ENCODE peak calls at places on chromosomes 6 and 20, in five cellular contexts. U, C, Q, Z and T are unnamed samples.

GRCh38 chr20:2838847-2839671 is 1.4 kb downstream of the PCED1A start:
- DNase-seq in U (no peak), C (no peak), Q (no peak), Z (no peak), T (no peak)

GRCh38 chr20:48703107-48703506 is 124.7 kb downstream of the PREX1 start:
- DNase-seq in U (peak; percentile 67), C (no peak), Q (no peak), Z (no peak), T (no peak)

GRCh38 chr20:46374383-46374782 is 32.0 kb downstream of the ELMO2 start:
- DNase-seq in U (no peak), C (no peak), Q (no peak), Z (no peak), T (no peak)

GRCh38 chr20:43662943-43663655 is 3.8 kb upstream of the MYBL2 start:
- DNase-seq in U (no peak), C (no peak), Q (no peak), Z (no peak), T (no peak)

GRCh38 chr6:92428443-92428842 is 990.9 kb downstream of the EPHA7 start:
- DNase-seq in U (no peak), C (no peak), Q (no peak), Z (no peak), T (no peak)

GRCh38 chr6:142566628-142567396 is 265.0 kb downstream of the ADGRG6 start:
- DNase-seq in U (no peak), C (peak; percentile 60), Q (peak; percentile 79), Z (peak; percentile 84), T (peak; percentile 35)

GRCh38 chr6:104692008-104692407 is 167.7 kb downstream of the HACE1 start:
- DNase-seq in U (no peak), C (no peak), Q (no peak), Z (no peak), T (no peak)

GRCh38 chr20:51480507-51481270 is 61.8 kb downstream of the NFATC2 start:
- DNase-seq in U (no peak), C (no peak), Q (no peak), Z (no peak), T (no peak)

GRCh38 chr6:99341862-99342455 is 7.5 kb downstream of the FAXC start:
- DNase-seq in U (no peak), C (no peak), Q (no peak), Z (no peak), T (no peak)